ENCODE peak calls at places on chromosomes 13 and 19, in four cellular contexts. G is activated CD4-positive, CD25-positive, alpha-beta regulatory T cell; N is fibroblast of mammary gland; J is immature natural killer cell. I is an unnamed sample.

GRCh38 chr19:5166262-5166661 is 174.3 kb downstream of the PTPRS start:
- DNase-seq in G (no peak), N (peak), J (no peak), I (no peak)

GRCh38 chr13:64884976-64885375 is 2345.2 kb downstream of the PCDH9 start:
- DNase-seq in G (no peak), N (no peak), J (no peak), I (no peak)

GRCh38 chr13:51520524-51520923 is 63.7 kb upstream of the WDFY2 start:
- DNase-seq in G (no peak), N (peak), J (no peak), I (peak)

GRCh38 chr19:46721269-46722003 is 4.5 kb upstream of the PRKD2 start:
- DNase-seq in G (no peak), N (no peak), J (no peak), I (no peak)

GRCh38 chr13:27620377-27621115 is at the start of gene LNX2:
- DNase-seq in G (peak), N (peak), J (peak), I (peak)

GRCh38 chr13:68905186-68905585 is 1202.4 kb upstream of the ATXN8OS start:
- DNase-seq in G (no peak), N (no peak), J (no peak), I (no peak)

GRCh38 chr13:109288151-109288709 is 498.2 kb downstream of the IRS2 start:
- DNase-seq in G (no peak), N (no peak), J (no peak), I (no peak)

GRCh38 chr13:42320375-42320787 is 48.4 kb downstream of the AKAP11 start:
- DNase-seq in G (no peak), N (no peak), J (no peak), I (no peak)

GRCh38 chr19:4467835-4468234 is 4.3 kb upstream of the HDGFL2 start:
- DNase-seq in G (no peak), N (no peak), J (no peak), I (no peak)

I was measured in GF-D8.